ENCODE peak calls at places on chromosomes 11 and 22, in five cellular contexts. E is activated CD8-positive, alpha-beta memory T cell treated with anti-CD3 and anti-CD28 coated beads, Interleukin-2, amount 50 U/mL, for 4 hours; R is cardiac muscle cell; Q is stimulated activated CD8-positive, alpha-beta memory T cell treated with anti-CD3 and anti-CD28 coated beads, Interleukin-4, amount 100 ng/mL, for 24 hours; X is WERI-Rb-1. U is an unnamed sample.

GRCh38 chr22:31102441-31103081 is 4.8 kb downstream of the SELENOM start:
- DNase-seq in R (peak), E (no peak), Q (no peak), X (peak), U (no peak)

GRCh38 chr11:10302744-10303557 is 1.9 kb upstream of the ADM start:
- DNase-seq in X (peak), E (peak), Q (no peak), R (peak), U (no peak)

GRCh38 chr11:12802418-12803085 is 128.3 kb downstream of the TEAD1 start:
- DNase-seq in X (no peak), R (peak), Q (no peak), E (no peak), U (peak)

GRCh38 chr11:17386331-17387084 is 2.0 kb downstream of the KCNJ11 start:
- DNase-seq in E (no peak), X (peak), R (peak), Q (peak), U (peak)

GRCh38 chr11:116730568-116730967 is 42.2 kb downstream of the BUD13 start:
- DNase-seq in X (no peak), R (peak), E (no peak), Q (no peak), U (no peak)

GRCh38 chr11:57069942-57070341 is 81.2 kb downstream of the OR5AK2 start:
- DNase-seq in X (no peak), R (peak), E (no peak), Q (no peak), U (no peak)

GRCh38 chr22:49487950-49488349 is 339.7 kb downstream of the BRD1 start:
- DNase-seq in X (no peak), R (no peak), E (no peak), Q (no peak), U (no peak)

GRCh38 chr11:235180-235997 is 753 bp downstream of the SIRT3 start:
- DNase-seq in E (peak), Q (no peak), X (no peak), R (no peak), U (no peak)

GRCh38 chr11:6541356-6541755 is 44.3 kb downstream of the DNHD1 start:
- DNase-seq in E (no peak), X (no peak), R (no peak), Q (no peak), U (no peak)

GRCh38 chr11:72553748-72554147 is 119.4 kb upstream of the CLPB start:
- DNase-seq in E (no peak), R (peak), Q (no peak), X (peak), U (no peak)

GRCh38 chr22:40572976-40573375 is 63.5 kb downstream of the MRTFA start:
- DNase-seq in Q (no peak), X (no peak), E (no peak), R (peak), U (no peak)

GRCh38 chr11:45872513-45873356 is 12.7 kb upstream of the MAPK8IP1 start:
- DNase-seq in R (peak), E (no peak), X (peak), Q (no peak), U (peak)

GRCh38 chr11:13343931-13344717 is 66.5 kb downstream of the BMAL1 start:
- DNase-seq in R (peak), X (peak), E (peak), Q (peak), U (peak)

GRCh38 chr22:31287818-31288495 is 4.3 kb downstream of the PIK3IP1 start:
- DNase-seq in Q (no peak), X (no peak), E (no peak), R (no peak), U (no peak)

U was measured in NCI-H2107.